ENCODE peak calls at places on chromosome 6, in nine cellular contexts. One of them, this sample, is unnamed.

GRCh38 chr6:2450546-2450945 is 205.1 kb upstream of the GMDS start:
- DNase-seq in stimulated activated naive CD8-positive, alpha-beta T cell treated with anti-CD3 and anti-CD28 coated beads, Interleukin-15, amount 100 ng/mL, for 72 hours: no peak
- DNase-seq in NCI-H1092 treated with DMSO at 0.1 percent for 48 hours: peak
- DNase-seq in fibroblast of pulmonary artery: no peak
- DNase-seq in GM10248: no peak
- DNase-seq in DMS 273 treated with DMSO at 0.1 percent for 48 hours: peak
- DNase-seq in uterus: no peak
- DNase-seq in psoas muscle: peak
- DNase-seq in anterior cingulate cortex: no peak
- DNase-seq in this sample: no peak

GRCh38 chr6:77456531-77457248 is 6.6 kb downstream of the HTR1B start:
- DNase-seq in DMS 273 treated with DMSO at 0.1 percent for 48 hours: no peak
- DNase-seq in fibroblast of pulmonary artery: peak
- DNase-seq in GM10248: no peak
- DNase-seq in uterus: no peak
- DNase-seq in stimulated activated naive CD8-positive, alpha-beta T cell treated with anti-CD3 and anti-CD28 coated beads, Interleukin-15, amount 100 ng/mL, for 72 hours: no peak
- DNase-seq in anterior cingulate cortex: no peak
- DNase-seq in psoas muscle: peak
- DNase-seq in NCI-H1092 treated with DMSO at 0.1 percent for 48 hours: no peak
- DNase-seq in this sample: no peak

GRCh38 chr6:37663016-37663810 is 34.5 kb downstream of the MDGA1 start:
- DNase-seq in NCI-H1092 treated with DMSO at 0.1 percent for 48 hours: no peak
- DNase-seq in psoas muscle: no peak
- DNase-seq in GM10248: no peak
- DNase-seq in stimulated activated naive CD8-positive, alpha-beta T cell treated with anti-CD3 and anti-CD28 coated beads, Interleukin-15, amount 100 ng/mL, for 72 hours: no peak
- DNase-seq in anterior cingulate cortex: no peak
- DNase-seq in uterus: no peak
- DNase-seq in fibroblast of pulmonary artery: peak
- DNase-seq in DMS 273 treated with DMSO at 0.1 percent for 48 hours: no peak
- DNase-seq in this sample: no peak

GRCh38 chr6:3328145-3328544 is 69.4 kb downstream of the PSMG4 start:
- DNase-seq in DMS 273 treated with DMSO at 0.1 percent for 48 hours: no peak
- DNase-seq in anterior cingulate cortex: no peak
- DNase-seq in psoas muscle: no peak
- DNase-seq in NCI-H1092 treated with DMSO at 0.1 percent for 48 hours: no peak
- DNase-seq in stimulated activated naive CD8-positive, alpha-beta T cell treated with anti-CD3 and anti-CD28 coated beads, Interleukin-15, amount 100 ng/mL, for 72 hours: no peak
- DNase-seq in fibroblast of pulmonary artery: peak
- DNase-seq in uterus: no peak
- DNase-seq in GM10248: no peak
- DNase-seq in this sample: no peak

GRCh38 chr6:22071655-22072054 is 225.2 kb downstream of the PRL start:
- DNase-seq in DMS 273 treated with DMSO at 0.1 percent for 48 hours: peak
- DNase-seq in psoas muscle: no peak
- DNase-seq in GM10248: no peak
- DNase-seq in anterior cingulate cortex: peak
- DNase-seq in uterus: peak
- DNase-seq in fibroblast of pulmonary artery: peak
- DNase-seq in NCI-H1092 treated with DMSO at 0.1 percent for 48 hours: no peak
- DNase-seq in stimulated activated naive CD8-positive, alpha-beta T cell treated with anti-CD3 and anti-CD28 coated beads, Interleukin-15, amount 100 ng/mL, for 72 hours: no peak
- DNase-seq in this sample: no peak

GRCh38 chr6:22364314-22364713 is 67.5 kb upstream of the PRL start:
- DNase-seq in NCI-H1092 treated with DMSO at 0.1 percent for 48 hours: no peak
- DNase-seq in psoas muscle: no peak
- DNase-seq in DMS 273 treated with DMSO at 0.1 percent for 48 hours: no peak
- DNase-seq in stimulated activated naive CD8-positive, alpha-beta T cell treated with anti-CD3 and anti-CD28 coated beads, Interleukin-15, amount 100 ng/mL, for 72 hours: no peak
- DNase-seq in fibroblast of pulmonary artery: no peak
- DNase-seq in uterus: no peak
- DNase-seq in GM10248: no peak
- DNase-seq in anterior cingulate cortex: no peak
- DNase-seq in this sample: no peak

GRCh38 chr6:139150915-139151314 is 16.0 kb downstream of the HECA start:
- DNase-seq in NCI-H1092 treated with DMSO at 0.1 percent for 48 hours: no peak
- DNase-seq in fibroblast of pulmonary artery: no peak
- DNase-seq in psoas muscle: no peak
- DNase-seq in anterior cingulate cortex: no peak
- DNase-seq in DMS 273 treated with DMSO at 0.1 percent for 48 hours: no peak
- DNase-seq in GM10248: no peak
- DNase-seq in stimulated activated naive CD8-positive, alpha-beta T cell treated with anti-CD3 and anti-CD28 coated beads, Interleukin-15, amount 100 ng/mL, for 72 hours: no peak
- DNase-seq in uterus: no peak
- DNase-seq in this sample: no peak

GRCh38 chr6:165060636-165061190 is 248.7 kb downstream of the C6orf118 start:
- DNase-seq in DMS 273 treated with DMSO at 0.1 percent for 48 hours: no peak
- DNase-seq in stimulated activated naive CD8-positive, alpha-beta T cell treated with anti-CD3 and anti-CD28 coated beads, Interleukin-15, amount 100 ng/mL, for 72 hours: no peak
- DNase-seq in uterus: no peak
- DNase-seq in anterior cingulate cortex: no peak
- DNase-seq in NCI-H1092 treated with DMSO at 0.1 percent for 48 hours: no peak
- DNase-seq in psoas muscle: no peak
- DNase-seq in GM10248: no peak
- DNase-seq in fibroblast of pulmonary artery: no peak
- DNase-seq in this sample: no peak

GRCh38 chr6:63214816-63215215 is 3.5 kb downstream of the FKBP1C start:
- DNase-seq in psoas muscle: no peak
- DNase-seq in anterior cingulate cortex: no peak
- DNase-seq in NCI-H1092 treated with DMSO at 0.1 percent for 48 hours: no peak
- DNase-seq in DMS 273 treated with DMSO at 0.1 percent for 48 hours: no peak
- DNase-seq in GM10248: no peak
- DNase-seq in fibroblast of pulmonary artery: no peak
- DNase-seq in stimulated activated naive CD8-positive, alpha-beta T cell treated with anti-CD3 and anti-CD28 coated beads, Interleukin-15, amount 100 ng/mL, for 72 hours: no peak
- DNase-seq in uterus: no peak
- DNase-seq in this sample: no peak

GRCh38 chr6:41706876-41707564 is 28.4 kb downstream of the TFEB start:
- DNase-seq in GM10248: no peak
- DNase-seq in DMS 273 treated with DMSO at 0.1 percent for 48 hours: no peak
- DNase-seq in fibroblast of pulmonary artery: peak
- DNase-seq in uterus: peak
- DNase-seq in anterior cingulate cortex: no peak
- DNase-seq in NCI-H1092 treated with DMSO at 0.1 percent for 48 hours: no peak
- DNase-seq in psoas muscle: peak
- DNase-seq in stimulated activated naive CD8-positive, alpha-beta T cell treated with anti-CD3 and anti-CD28 coated beads, Interleukin-15, amount 100 ng/mL, for 72 hours: no peak
- DNase-seq in this sample: no peak

GRCh38 chr6:89582669-89583325 is 55.8 kb downstream of the LYRM2 start:
- DNase-seq in GM10248: no peak
- DNase-seq in stimulated activated naive CD8-positive, alpha-beta T cell treated with anti-CD3 and anti-CD28 coated beads, Interleukin-15, amount 100 ng/mL, for 72 hours: no peak
- DNase-seq in fibroblast of pulmonary artery: no peak
- DNase-seq in anterior cingulate cortex: no peak
- DNase-seq in NCI-H1092 treated with DMSO at 0.1 percent for 48 hours: no peak
- DNase-seq in uterus: no peak
- DNase-seq in DMS 273 treated with DMSO at 0.1 percent for 48 hours: no peak
- DNase-seq in psoas muscle: no peak
- DNase-seq in this sample: no peak

GRCh38 chr6:117795234-117795633 is 111.8 kb upstream of the SLC35F1 start:
- DNase-seq in fibroblast of pulmonary artery: no peak
- DNase-seq in GM10248: no peak
- DNase-seq in stimulated activated naive CD8-positive, alpha-beta T cell treated with anti-CD3 and anti-CD28 coated beads, Interleukin-15, amount 100 ng/mL, for 72 hours: no peak
- DNase-seq in DMS 273 treated with DMSO at 0.1 percent for 48 hours: no peak
- DNase-seq in psoas muscle: no peak
- DNase-seq in NCI-H1092 treated with DMSO at 0.1 percent for 48 hours: no peak
- DNase-seq in anterior cingulate cortex: no peak
- DNase-seq in uterus: no peak
- DNase-seq in this sample: no peak

GRCh38 chr6:44053760-44054556 is 73.3 kb downstream of the MRPL14 start:
- DNase-seq in psoas muscle: no peak
- DNase-seq in NCI-H1092 treated with DMSO at 0.1 percent for 48 hours: no peak
- DNase-seq in GM10248: no peak
- DNase-seq in uterus: no peak
- DNase-seq in stimulated activated naive CD8-positive, alpha-beta T cell treated with anti-CD3 and anti-CD28 coated beads, Interleukin-15, amount 100 ng/mL, for 72 hours: no peak
- DNase-seq in DMS 273 treated with DMSO at 0.1 percent for 48 hours: no peak
- DNase-seq in fibroblast of pulmonary artery: peak
- DNase-seq in anterior cingulate cortex: no peak
- DNase-seq in this sample: no peak

GRCh38 chr6:6918216-6918983 is 189.4 kb upstream of the RREB1 start:
- DNase-seq in DMS 273 treated with DMSO at 0.1 percent for 48 hours: no peak
- DNase-seq in NCI-H1092 treated with DMSO at 0.1 percent for 48 hours: no peak
- DNase-seq in uterus: no peak
- DNase-seq in GM10248: peak
- DNase-seq in anterior cingulate cortex: peak
- DNase-seq in stimulated activated naive CD8-positive, alpha-beta T cell treated with anti-CD3 and anti-CD28 coated beads, Interleukin-15, amount 100 ng/mL, for 72 hours: peak
- DNase-seq in psoas muscle: no peak
- DNase-seq in fibroblast of pulmonary artery: peak
- DNase-seq in this sample: no peak

GRCh38 chr6:2911171-2911570 is 8.1 kb upstream of the SERPINB9 start:
- DNase-seq in NCI-H1092 treated with DMSO at 0.1 percent for 48 hours: no peak
- DNase-seq in anterior cingulate cortex: no peak
- DNase-seq in fibroblast of pulmonary artery: no peak
- DNase-seq in stimulated activated naive CD8-positive, alpha-beta T cell treated with anti-CD3 and anti-CD28 coated beads, Interleukin-15, amount 100 ng/mL, for 72 hours: no peak
- DNase-seq in psoas muscle: no peak
- DNase-seq in uterus: no peak
- DNase-seq in DMS 273 treated with DMSO at 0.1 percent for 48 hours: no peak
- DNase-seq in GM10248: no peak
- DNase-seq in this sample: no peak

GRCh38 chr6:2970753-2971419 is 481 bp downstream of the SERPINB6 start:
- DNase-seq in psoas muscle: peak
- DNase-seq in anterior cingulate cortex: peak
- DNase-seq in DMS 273 treated with DMSO at 0.1 percent for 48 hours: no peak
- DNase-seq in stimulated activated naive CD8-positive, alpha-beta T cell treated with anti-CD3 and anti-CD28 coated beads, Interleukin-15, amount 100 ng/mL, for 72 hours: peak
- DNase-seq in fibroblast of pulmonary artery: peak
- DNase-seq in NCI-H1092 treated with DMSO at 0.1 percent for 48 hours: no peak
- DNase-seq in GM10248: peak
- DNase-seq in uterus: peak
- DNase-seq in this sample: peak

GRCh38 chr6:170144952-170145587 is 145.8 kb downstream of the DLL1 start:
- DNase-seq in DMS 273 treated with DMSO at 0.1 percent for 48 hours: no peak
- DNase-seq in anterior cingulate cortex: no peak
- DNase-seq in stimulated activated naive CD8-positive, alpha-beta T cell treated with anti-CD3 and anti-CD28 coated beads, Interleukin-15, amount 100 ng/mL, for 72 hours: no peak
- DNase-seq in psoas muscle: no peak
- DNase-seq in uterus: no peak
- DNase-seq in GM10248: no peak
- DNase-seq in fibroblast of pulmonary artery: no peak
- DNase-seq in NCI-H1092 treated with DMSO at 0.1 percent for 48 hours: no peak
- DNase-seq in this sample: no peak

GRCh38 chr6:23518294-23518693 is 607.7 kb upstream of the NRSN1 start:
- DNase-seq in stimulated activated naive CD8-positive, alpha-beta T cell treated with anti-CD3 and anti-CD28 coated beads, Interleukin-15, amount 100 ng/mL, for 72 hours: no peak
- DNase-seq in fibroblast of pulmonary artery: no peak
- DNase-seq in NCI-H1092 treated with DMSO at 0.1 percent for 48 hours: no peak
- DNase-seq in anterior cingulate cortex: no peak
- DNase-seq in GM10248: no peak
- DNase-seq in psoas muscle: no peak
- DNase-seq in DMS 273 treated with DMSO at 0.1 percent for 48 hours: no peak
- DNase-seq in uterus: no peak
- DNase-seq in this sample: no peak

GRCh38 chr6:139230421-139230840 is 61.4 kb downstream of the TXLNB start:
- DNase-seq in uterus: no peak
- DNase-seq in anterior cingulate cortex: peak
- DNase-seq in stimulated activated naive CD8-positive, alpha-beta T cell treated with anti-CD3 and anti-CD28 coated beads, Interleukin-15, amount 100 ng/mL, for 72 hours: no peak
- DNase-seq in fibroblast of pulmonary artery: peak
- DNase-seq in DMS 273 treated with DMSO at 0.1 percent for 48 hours: peak
- DNase-seq in psoas muscle: no peak
- DNase-seq in NCI-H1092 treated with DMSO at 0.1 percent for 48 hours: peak
- DNase-seq in GM10248: no peak
- DNase-seq in this sample: no peak

GRCh38 chr6:75296811-75297779 is 12.5 kb upstream of the TMEM30A start:
- DNase-seq in NCI-H1092 treated with DMSO at 0.1 percent for 48 hours: peak
- DNase-seq in anterior cingulate cortex: peak
- DNase-seq in GM10248: peak
- DNase-seq in fibroblast of pulmonary artery: peak
- DNase-seq in stimulated activated naive CD8-positive, alpha-beta T cell treated with anti-CD3 and anti-CD28 coated beads, Interleukin-15, amount 100 ng/mL, for 72 hours: no peak
- DNase-seq in uterus: no peak
- DNase-seq in DMS 273 treated with DMSO at 0.1 percent for 48 hours: peak
- DNase-seq in psoas muscle: no peak
- DNase-seq in this sample: no peak

GRCh38 chr6:51339108-51339507 is 520.4 kb downstream of the TFAP2B start:
- DNase-seq in anterior cingulate cortex: no peak
- DNase-seq in fibroblast of pulmonary artery: no peak
- DNase-seq in NCI-H1092 treated with DMSO at 0.1 percent for 48 hours: no peak
- DNase-seq in DMS 273 treated with DMSO at 0.1 percent for 48 hours: no peak
- DNase-seq in psoas muscle: no peak
- DNase-seq in stimulated activated naive CD8-positive, alpha-beta T cell treated with anti-CD3 and anti-CD28 coated beads, Interleukin-15, amount 100 ng/mL, for 72 hours: no peak
- DNase-seq in GM10248: no peak
- DNase-seq in uterus: no peak
- DNase-seq in this sample: no peak

GRCh38 chr6:32973934-32974333 is 5.5 kb downstream of the BRD2 start:
- DNase-seq in psoas muscle: no peak
- DNase-seq in fibroblast of pulmonary artery: peak
- DNase-seq in anterior cingulate cortex: no peak
- DNase-seq in GM10248: no peak
- DNase-seq in DMS 273 treated with DMSO at 0.1 percent for 48 hours: no peak
- DNase-seq in stimulated activated naive CD8-positive, alpha-beta T cell treated with anti-CD3 and anti-CD28 coated beads, Interleukin-15, amount 100 ng/mL, for 72 hours: no peak
- DNase-seq in NCI-H1092 treated with DMSO at 0.1 percent for 48 hours: no peak
- DNase-seq in uterus: no peak
- DNase-seq in this sample: no peak

GRCh38 chr6:33620584-33621395 is at the start of gene ITPR3:
- DNase-seq in stimulated activated naive CD8-positive, alpha-beta T cell treated with anti-CD3 and anti-CD28 coated beads, Interleukin-15, amount 100 ng/mL, for 72 hours: peak
- DNase-seq in psoas muscle: peak
- DNase-seq in DMS 273 treated with DMSO at 0.1 percent for 48 hours: no peak
- DNase-seq in NCI-H1092 treated with DMSO at 0.1 percent for 48 hours: peak
- DNase-seq in anterior cingulate cortex: no peak
- DNase-seq in fibroblast of pulmonary artery: peak
- DNase-seq in GM10248: peak
- DNase-seq in uterus: peak
- DNase-seq in this sample: peak

GRCh38 chr6:72032056-72032455 is 145.7 kb downstream of the RIMS1 start:
- DNase-seq in anterior cingulate cortex: peak
- DNase-seq in fibroblast of pulmonary artery: no peak
- DNase-seq in psoas muscle: no peak
- DNase-seq in GM10248: no peak
- DNase-seq in uterus: no peak
- DNase-seq in stimulated activated naive CD8-positive, alpha-beta T cell treated with anti-CD3 and anti-CD28 coated beads, Interleukin-15, amount 100 ng/mL, for 72 hours: no peak
- DNase-seq in NCI-H1092 treated with DMSO at 0.1 percent for 48 hours: no peak
- DNase-seq in DMS 273 treated with DMSO at 0.1 percent for 48 hours: no peak
- DNase-seq in this sample: no peak

GRCh38 chr6:168060521-168060931 is 18.5 kb downstream of the FRMD1 start:
- DNase-seq in DMS 273 treated with DMSO at 0.1 percent for 48 hours: no peak
- DNase-seq in GM10248: no peak
- DNase-seq in anterior cingulate cortex: peak
- DNase-seq in stimulated activated naive CD8-positive, alpha-beta T cell treated with anti-CD3 and anti-CD28 coated beads, Interleukin-15, amount 100 ng/mL, for 72 hours: no peak
- DNase-seq in fibroblast of pulmonary artery: peak
- DNase-seq in uterus: peak
- DNase-seq in psoas muscle: peak
- DNase-seq in NCI-H1092 treated with DMSO at 0.1 percent for 48 hours: peak
- DNase-seq in this sample: no peak

GRCh38 chr6:138007014-138007472 is 100.2 kb downstream of the PERP start:
- DNase-seq in psoas muscle: no peak
- DNase-seq in NCI-H1092 treated with DMSO at 0.1 percent for 48 hours: no peak
- DNase-seq in anterior cingulate cortex: no peak
- DNase-seq in GM10248: peak
- DNase-seq in DMS 273 treated with DMSO at 0.1 percent for 48 hours: no peak
- DNase-seq in stimulated activated naive CD8-positive, alpha-beta T cell treated with anti-CD3 and anti-CD28 coated beads, Interleukin-15, amount 100 ng/mL, for 72 hours: peak
- DNase-seq in uterus: no peak
- DNase-seq in fibroblast of pulmonary artery: peak
- DNase-seq in this sample: no peak

GRCh38 chr6:28142446-28142845 is 763 bp downstream of the ZKSCAN8 start:
- DNase-seq in stimulated activated naive CD8-positive, alpha-beta T cell treated with anti-CD3 and anti-CD28 coated beads, Interleukin-15, amount 100 ng/mL, for 72 hours: no peak
- DNase-seq in GM10248: no peak
- DNase-seq in NCI-H1092 treated with DMSO at 0.1 percent for 48 hours: no peak
- DNase-seq in anterior cingulate cortex: no peak
- DNase-seq in DMS 273 treated with DMSO at 0.1 percent for 48 hours: no peak
- DNase-seq in fibroblast of pulmonary artery: no peak
- DNase-seq in uterus: no peak
- DNase-seq in psoas muscle: no peak
- DNase-seq in this sample: no peak

GRCh38 chr6:109050447-109051102 is 44.1 kb downstream of the SESN1 start:
- DNase-seq in psoas muscle: no peak
- DNase-seq in fibroblast of pulmonary artery: no peak
- DNase-seq in NCI-H1092 treated with DMSO at 0.1 percent for 48 hours: no peak
- DNase-seq in anterior cingulate cortex: no peak
- DNase-seq in stimulated activated naive CD8-positive, alpha-beta T cell treated with anti-CD3 and anti-CD28 coated beads, Interleukin-15, amount 100 ng/mL, for 72 hours: no peak
- DNase-seq in DMS 273 treated with DMSO at 0.1 percent for 48 hours: no peak
- DNase-seq in GM10248: no peak
- DNase-seq in uterus: no peak
- DNase-seq in this sample: no peak

GRCh38 chr6:158751192-158751591 is 68.0 kb downstream of the EZR start:
- DNase-seq in anterior cingulate cortex: no peak
- DNase-seq in uterus: no peak
- DNase-seq in DMS 273 treated with DMSO at 0.1 percent for 48 hours: no peak
- DNase-seq in stimulated activated naive CD8-positive, alpha-beta T cell treated with anti-CD3 and anti-CD28 coated beads, Interleukin-15, amount 100 ng/mL, for 72 hours: no peak
- DNase-seq in GM10248: peak
- DNase-seq in NCI-H1092 treated with DMSO at 0.1 percent for 48 hours: no peak
- DNase-seq in fibroblast of pulmonary artery: no peak
- DNase-seq in psoas muscle: no peak
- DNase-seq in this sample: no peak

GRCh38 chr6:108167449-108167903 is 1.7 kb downstream of the NR2E1 start:
- DNase-seq in uterus: no peak
- DNase-seq in stimulated activated naive CD8-positive, alpha-beta T cell treated with anti-CD3 and anti-CD28 coated beads, Interleukin-15, amount 100 ng/mL, for 72 hours: no peak
- DNase-seq in anterior cingulate cortex: no peak
- DNase-seq in DMS 273 treated with DMSO at 0.1 percent for 48 hours: no peak
- DNase-seq in GM10248: peak
- DNase-seq in psoas muscle: no peak
- DNase-seq in NCI-H1092 treated with DMSO at 0.1 percent for 48 hours: no peak
- DNase-seq in fibroblast of pulmonary artery: no peak
- DNase-seq in this sample: no peak

GRCh38 chr6:67361264-67361663 is 1273.8 kb upstream of the ADGRB3 start:
- DNase-seq in NCI-H1092 treated with DMSO at 0.1 percent for 48 hours: no peak
- DNase-seq in uterus: no peak
- DNase-seq in anterior cingulate cortex: no peak
- DNase-seq in fibroblast of pulmonary artery: no peak
- DNase-seq in stimulated activated naive CD8-positive, alpha-beta T cell treated with anti-CD3 and anti-CD28 coated beads, Interleukin-15, amount 100 ng/mL, for 72 hours: no peak
- DNase-seq in psoas muscle: no peak
- DNase-seq in GM10248: no peak
- DNase-seq in DMS 273 treated with DMSO at 0.1 percent for 48 hours: no peak
- DNase-seq in this sample: no peak